ENCODE peak calls at places on chromosomes 12 and 14, in nine cellular contexts. One of them, this sample, is unnamed.

GRCh38 chr12:108832730-108833354 is 24.5 kb downstream of the SSH1 start:
- DNase-seq in IMR-90: peak; percentile 91
- DNase-seq in CD8-positive, alpha-beta T cell: no peak
- DNase-seq in breast epithelium: no peak
- DNase-seq in stomach: no peak
- DNase-seq in gastrocnemius medialis: no peak
- DNase-seq in body of pancreas: no peak
- DNase-seq in BE2C: no peak
- DNase-seq in heart right ventricle: no peak
- DNase-seq in this sample: no peak

GRCh38 chr14:80927385-80927989 is 14.1 kb downstream of the CEP128 start:
- DNase-seq in IMR-90: no peak
- DNase-seq in CD8-positive, alpha-beta T cell: no peak
- DNase-seq in breast epithelium: no peak
- DNase-seq in stomach: no peak
- DNase-seq in gastrocnemius medialis: no peak
- DNase-seq in body of pancreas: no peak
- DNase-seq in BE2C: no peak
- DNase-seq in heart right ventricle: no peak
- DNase-seq in this sample: no peak

GRCh38 chr14:22225526-22226133 is 363.4 kb downstream of the DAD1 start:
- DNase-seq in IMR-90: peak; percentile 74
- DNase-seq in CD8-positive, alpha-beta T cell: no peak
- DNase-seq in breast epithelium: no peak
- DNase-seq in stomach: no peak
- DNase-seq in gastrocnemius medialis: no peak
- DNase-seq in body of pancreas: no peak
- DNase-seq in BE2C: no peak
- DNase-seq in heart right ventricle: no peak
- DNase-seq in this sample: no peak

GRCh38 chr14:70741482-70741881 is 67.8 kb downstream of the MAP3K9 start:
- DNase-seq in IMR-90: no peak
- DNase-seq in CD8-positive, alpha-beta T cell: no peak
- DNase-seq in breast epithelium: no peak
- DNase-seq in stomach: no peak
- DNase-seq in gastrocnemius medialis: no peak
- DNase-seq in body of pancreas: no peak
- DNase-seq in BE2C: no peak
- DNase-seq in heart right ventricle: no peak
- DNase-seq in this sample: no peak

GRCh38 chr12:117202556-117202955 is 12.3 kb upstream of the FBXO21 start:
- DNase-seq in IMR-90: no peak
- DNase-seq in CD8-positive, alpha-beta T cell: no peak
- DNase-seq in breast epithelium: no peak
- DNase-seq in stomach: no peak
- DNase-seq in gastrocnemius medialis: no peak
- DNase-seq in body of pancreas: no peak
- DNase-seq in BE2C: no peak
- DNase-seq in heart right ventricle: no peak
- DNase-seq in this sample: no peak

GRCh38 chr12:91889059-91889458 is 256.6 kb downstream of the BTG1 start:
- DNase-seq in IMR-90: no peak
- DNase-seq in CD8-positive, alpha-beta T cell: no peak
- DNase-seq in breast epithelium: no peak
- DNase-seq in stomach: no peak
- DNase-seq in gastrocnemius medialis: no peak
- DNase-seq in body of pancreas: no peak
- DNase-seq in BE2C: no peak
- DNase-seq in heart right ventricle: no peak
- DNase-seq in this sample: no peak

GRCh38 chr12:123056053-123056452 is 75.6 kb downstream of the ARL6IP4 start:
- DNase-seq in IMR-90: peak; percentile 41
- DNase-seq in CD8-positive, alpha-beta T cell: no peak
- DNase-seq in breast epithelium: no peak
- DNase-seq in stomach: no peak
- DNase-seq in gastrocnemius medialis: peak; percentile 56
- DNase-seq in body of pancreas: no peak
- DNase-seq in BE2C: no peak
- DNase-seq in heart right ventricle: no peak
- DNase-seq in this sample: no peak

GRCh38 chr14:102930138-102930752 is 7.8 kb downstream of the AMN start:
- DNase-seq in IMR-90: no peak
- DNase-seq in CD8-positive, alpha-beta T cell: no peak
- DNase-seq in breast epithelium: no peak
- DNase-seq in stomach: no peak
- DNase-seq in gastrocnemius medialis: no peak
- DNase-seq in body of pancreas: peak; percentile 31
- DNase-seq in BE2C: peak; percentile 58
- DNase-seq in heart right ventricle: no peak
- DNase-seq in this sample: no peak

GRCh38 chr12:48023386-48023785 is 19.1 kb upstream of the COL2A1 start:
- DNase-seq in IMR-90: no peak
- DNase-seq in CD8-positive, alpha-beta T cell: no peak
- DNase-seq in breast epithelium: no peak
- DNase-seq in stomach: peak; percentile 74
- DNase-seq in gastrocnemius medialis: no peak
- DNase-seq in body of pancreas: peak; percentile 24
- DNase-seq in BE2C: no peak
- DNase-seq in heart right ventricle: peak; percentile 57
- DNase-seq in this sample: no peak

GRCh38 chr12:52050771-52051541 is at the start of gene NR4A1:
- DNase-seq in IMR-90: peak; percentile 95
- DNase-seq in CD8-positive, alpha-beta T cell: peak; percentile 99
- DNase-seq in breast epithelium: peak; percentile 99
- DNase-seq in stomach: peak; percentile 99
- DNase-seq in gastrocnemius medialis: peak; percentile 97
- DNase-seq in body of pancreas: peak; percentile 98
- DNase-seq in BE2C: peak; percentile 96
- DNase-seq in heart right ventricle: peak; percentile 99
- DNase-seq in this sample: peak; percentile 98
- TF ChIP-seq CTCF in IMR-90: peak; percentile 47
- TF ChIP-seq CTCF in CD8-positive, alpha-beta T cell: no peak
- TF ChIP-seq CTCF in breast epithelium: no peak
- TF ChIP-seq CTCF in stomach: peak; percentile 6
- TF ChIP-seq CTCF in gastrocnemius medialis: no peak
- TF ChIP-seq CTCF in body of pancreas: peak; percentile 3
- TF ChIP-seq CTCF in BE2C: peak; percentile 15
- TF ChIP-seq CTCF in heart right ventricle: peak; percentile 66
- TF ChIP-seq CTCF in this sample: no peak

GRCh38 chr12:83573676-83574075 is 887.0 kb downstream of the TMTC2 start:
- DNase-seq in IMR-90: no peak
- DNase-seq in CD8-positive, alpha-beta T cell: no peak
- DNase-seq in breast epithelium: no peak
- DNase-seq in stomach: peak; percentile 52
- DNase-seq in gastrocnemius medialis: peak; percentile 3
- DNase-seq in body of pancreas: peak; percentile 10
- DNase-seq in BE2C: no peak
- DNase-seq in heart right ventricle: no peak
- DNase-seq in this sample: no peak
- H3K9me3 ChIP-seq in IMR-90: peaks cover 2% of the 10 kb centered on the region
- H3K9me3 ChIP-seq in CD8-positive, alpha-beta T cell: no peaks in the 10 kb centered on the region
- H3K9me3 ChIP-seq in breast epithelium: no peaks in the 10 kb centered on the region
- H3K9me3 ChIP-seq in stomach: no peaks in the 10 kb centered on the region
- H3K9me3 ChIP-seq in gastrocnemius medialis: no peaks in the 10 kb centered on the region
- H3K9me3 ChIP-seq in body of pancreas: no peaks in the 10 kb centered on the region
- H3K9me3 ChIP-seq in BE2C: no peaks in the 10 kb centered on the region
- H3K9me3 ChIP-seq in heart right ventricle: no peaks in the 10 kb centered on the region
- H3K9me3 ChIP-seq in this sample: no peaks in the 10 kb centered on the region

GRCh38 chr12:120851444-120851843 is 52.7 kb downstream of the SPPL3 start:
- DNase-seq in IMR-90: no peak
- DNase-seq in CD8-positive, alpha-beta T cell: no peak
- DNase-seq in breast epithelium: no peak
- DNase-seq in stomach: no peak
- DNase-seq in gastrocnemius medialis: peak; percentile 44
- DNase-seq in body of pancreas: no peak
- DNase-seq in BE2C: no peak
- DNase-seq in heart right ventricle: no peak
- DNase-seq in this sample: no peak
- TF ChIP-seq CTCF in IMR-90: no peak
- TF ChIP-seq CTCF in CD8-positive, alpha-beta T cell: no peak
- TF ChIP-seq CTCF in breast epithelium: no peak
- TF ChIP-seq CTCF in stomach: no peak
- TF ChIP-seq CTCF in gastrocnemius medialis: no peak
- TF ChIP-seq CTCF in body of pancreas: no peak
- TF ChIP-seq CTCF in BE2C: no peak
- TF ChIP-seq CTCF in heart right ventricle: no peak
- TF ChIP-seq CTCF in this sample: no peak

DNA sequence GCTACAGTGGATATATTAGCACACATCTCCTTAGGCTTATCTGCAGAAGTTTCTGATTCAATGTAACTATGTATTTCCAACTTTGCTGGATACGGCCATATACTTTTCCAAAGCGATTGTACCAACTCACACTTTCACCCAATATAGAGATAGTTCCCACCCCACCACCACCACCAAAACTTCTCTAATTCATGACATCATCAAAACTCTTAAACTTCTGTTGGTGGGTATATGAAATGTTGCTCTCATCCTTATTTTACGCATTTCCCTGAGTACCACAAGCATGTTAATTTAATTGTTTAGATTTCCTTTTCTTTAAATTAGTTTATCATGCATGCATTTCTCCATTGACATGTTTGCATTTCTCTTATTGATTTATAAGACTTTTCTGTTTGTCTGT is 95.6 kb downstream of the PRKD1 start:
- DNase-seq in IMR-90: no peak
- DNase-seq in CD8-positive, alpha-beta T cell: no peak
- DNase-seq in breast epithelium: no peak
- DNase-seq in stomach: no peak
- DNase-seq in gastrocnemius medialis: no peak
- DNase-seq in body of pancreas: no peak
- DNase-seq in BE2C: no peak
- DNase-seq in heart right ventricle: no peak
- DNase-seq in this sample: no peak
- H3K9me3 ChIP-seq in IMR-90: no peaks in the 10 kb centered on the region
- H3K9me3 ChIP-seq in CD8-positive, alpha-beta T cell: no peaks in the 10 kb centered on the region
- H3K9me3 ChIP-seq in breast epithelium: no peaks in the 10 kb centered on the region
- H3K9me3 ChIP-seq in stomach: no peaks in the 10 kb centered on the region
- H3K9me3 ChIP-seq in gastrocnemius medialis: no peaks in the 10 kb centered on the region
- H3K9me3 ChIP-seq in body of pancreas: no peaks in the 10 kb centered on the region
- H3K9me3 ChIP-seq in BE2C: no peaks in the 10 kb centered on the region
- H3K9me3 ChIP-seq in heart right ventricle: no peaks in the 10 kb centered on the region
- H3K9me3 ChIP-seq in this sample: no peaks in the 10 kb centered on the region

DNA sequence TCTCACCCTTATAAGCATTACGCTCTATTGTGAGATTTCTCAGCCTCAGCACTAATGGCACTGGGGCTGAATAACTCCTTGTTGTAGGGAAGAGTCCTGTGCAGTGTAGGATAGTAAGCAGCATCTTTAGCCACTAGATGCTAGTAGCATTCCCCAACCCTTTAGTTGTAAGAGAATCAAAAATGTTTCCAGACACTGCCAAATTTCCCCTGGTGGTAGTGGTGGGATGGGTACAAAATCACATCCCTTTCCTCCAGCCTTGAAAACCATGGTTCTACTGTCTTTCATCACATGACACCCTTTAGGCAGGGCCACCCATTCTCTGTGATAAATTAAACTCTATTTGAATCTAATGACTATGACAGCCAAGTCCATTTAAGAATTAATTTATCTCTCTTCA is 199.3 kb downstream of the ANO4 start:
- DNase-seq in IMR-90: no peak
- DNase-seq in CD8-positive, alpha-beta T cell: no peak
- DNase-seq in breast epithelium: no peak
- DNase-seq in stomach: no peak
- DNase-seq in gastrocnemius medialis: no peak
- DNase-seq in body of pancreas: no peak
- DNase-seq in BE2C: no peak
- DNase-seq in heart right ventricle: no peak
- DNase-seq in this sample: no peak
- TF ChIP-seq CTCF in IMR-90: no peak
- TF ChIP-seq CTCF in CD8-positive, alpha-beta T cell: no peak
- TF ChIP-seq CTCF in breast epithelium: no peak
- TF ChIP-seq CTCF in stomach: no peak
- TF ChIP-seq CTCF in gastrocnemius medialis: no peak
- TF ChIP-seq CTCF in body of pancreas: no peak
- TF ChIP-seq CTCF in BE2C: peak; percentile 11
- TF ChIP-seq CTCF in heart right ventricle: no peak
- TF ChIP-seq CTCF in this sample: no peak

GRCh38 chr14:29111554-29111953 is 345.0 kb downstream of the FOXG1 start:
- DNase-seq in IMR-90: no peak
- DNase-seq in CD8-positive, alpha-beta T cell: no peak
- DNase-seq in breast epithelium: no peak
- DNase-seq in stomach: no peak
- DNase-seq in gastrocnemius medialis: no peak
- DNase-seq in body of pancreas: no peak
- DNase-seq in BE2C: no peak
- DNase-seq in heart right ventricle: no peak
- DNase-seq in this sample: no peak
- H3K9me3 ChIP-seq in IMR-90: no peaks in the 10 kb centered on the region
- H3K9me3 ChIP-seq in CD8-positive, alpha-beta T cell: peaks cover 3% of the 10 kb centered on the region
- H3K9me3 ChIP-seq in breast epithelium: no peaks in the 10 kb centered on the region
- H3K9me3 ChIP-seq in stomach: no peaks in the 10 kb centered on the region
- H3K9me3 ChIP-seq in gastrocnemius medialis: no peaks in the 10 kb centered on the region
- H3K9me3 ChIP-seq in body of pancreas: no peaks in the 10 kb centered on the region
- H3K9me3 ChIP-seq in BE2C: no peaks in the 10 kb centered on the region
- H3K9me3 ChIP-seq in heart right ventricle: no peaks in the 10 kb centered on the region
- H3K9me3 ChIP-seq in this sample: no peaks in the 10 kb centered on the region

GRCh38 chr14:101635238-101636080 is 74.2 kb downstream of the DIO3 start:
- DNase-seq in IMR-90: no peak
- DNase-seq in CD8-positive, alpha-beta T cell: no peak
- DNase-seq in breast epithelium: no peak
- DNase-seq in stomach: no peak
- DNase-seq in gastrocnemius medialis: no peak
- DNase-seq in body of pancreas: no peak
- DNase-seq in BE2C: no peak
- DNase-seq in heart right ventricle: no peak
- DNase-seq in this sample: no peak
- TF ChIP-seq CTCF in IMR-90: no peak
- TF ChIP-seq CTCF in CD8-positive, alpha-beta T cell: no peak
- TF ChIP-seq CTCF in breast epithelium: no peak
- TF ChIP-seq CTCF in stomach: no peak
- TF ChIP-seq CTCF in gastrocnemius medialis: no peak
- TF ChIP-seq CTCF in body of pancreas: no peak
- TF ChIP-seq CTCF in BE2C: no peak
- TF ChIP-seq CTCF in heart right ventricle: no peak
- TF ChIP-seq CTCF in this sample: no peak

DNA sequence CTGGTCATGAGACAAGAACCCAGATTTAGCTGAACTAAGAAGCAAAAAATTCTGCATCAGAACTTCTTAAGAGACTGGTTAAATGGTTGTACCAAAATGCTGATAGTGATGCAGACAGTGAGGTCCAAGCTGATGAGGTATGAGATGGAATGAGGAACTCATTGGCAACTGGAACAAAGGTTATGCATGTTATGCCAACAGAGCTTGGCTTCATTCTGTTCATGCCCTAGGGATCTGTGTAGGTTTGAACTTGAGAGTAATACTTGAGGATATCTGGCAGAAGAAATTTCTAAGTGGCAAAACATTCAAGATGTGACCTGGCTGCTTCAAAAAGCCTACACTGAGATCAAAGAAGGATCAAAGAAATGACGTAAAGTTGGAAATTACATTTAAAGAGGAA is 398.0 kb downstream of the FSCB start:
- DNase-seq in IMR-90: no peak
- DNase-seq in CD8-positive, alpha-beta T cell: no peak
- DNase-seq in breast epithelium: no peak
- DNase-seq in stomach: no peak
- DNase-seq in gastrocnemius medialis: no peak
- DNase-seq in body of pancreas: no peak
- DNase-seq in BE2C: no peak
- DNase-seq in heart right ventricle: no peak
- DNase-seq in this sample: no peak
- H3K9me3 ChIP-seq in IMR-90: peaks cover 20% of the 10 kb centered on the region
- H3K9me3 ChIP-seq in CD8-positive, alpha-beta T cell: no peaks in the 10 kb centered on the region
- H3K9me3 ChIP-seq in breast epithelium: peaks cover 9% of the 10 kb centered on the region
- H3K9me3 ChIP-seq in stomach: no peaks in the 10 kb centered on the region
- H3K9me3 ChIP-seq in gastrocnemius medialis: no peaks in the 10 kb centered on the region
- H3K9me3 ChIP-seq in body of pancreas: no peaks in the 10 kb centered on the region
- H3K9me3 ChIP-seq in BE2C: no peaks in the 10 kb centered on the region
- H3K9me3 ChIP-seq in heart right ventricle: no peaks in the 10 kb centered on the region
- H3K9me3 ChIP-seq in this sample: no peaks in the 10 kb centered on the region